ENCODE peak calls at places on chromosomes 4 and X, in nine cellular contexts. V is G401, I is mucosa of descending colon, D is immature natural killer cell, U is BE2C, Y is NCI-H1105, K is RKO, J is hypothalamus, R is gastrocnemius medialis. X is an unnamed sample.

GRCh38 chrX:13074297-13075262 is 30.2 kb upstream of the FAM9C start:
- DNase-seq in V (no peak), I (no peak), D (no peak), U (no peak), Y (no peak), K (no peak), J (no peak), R (no peak), X (no peak)

GRCh38 chr4:55553442-55553841 is 6.7 kb upstream of the CLOCK start:
- DNase-seq in V (peak), I (no peak), D (no peak), U (no peak), Y (no peak), K (no peak), J (no peak), R (peak), X (no peak)

GRCh38 chrX:46642145-46642544 is 68.6 kb downstream of the CHST7 start:
- DNase-seq in V (peak), I (no peak), D (peak), U (no peak), Y (peak), K (peak), J (no peak), R (no peak), X (peak)

GRCh38 chr4:12120968-12121367 is 692.3 kb upstream of the HS3ST1 start:
- DNase-seq in V (no peak), I (no peak), D (no peak), U (no peak), Y (no peak), K (no peak), J (no peak), R (no peak), X (no peak)

GRCh38 chrX:153644356-153645125 is 2.5 kb upstream of the DUSP9 start:
- DNase-seq in V (no peak), I (no peak), D (no peak), U (peak), Y (peak), K (no peak), J (no peak), R (no peak), X (no peak)

GRCh38 chr4:140374130-140374477 is 658 bp downstream of the SCOC start:
- DNase-seq in V (no peak), I (no peak), D (peak), U (no peak), Y (no peak), K (no peak), J (no peak), R (no peak), X (peak)

GRCh38 chrX:8042304-8042703 is 115.1 kb upstream of the PNPLA4 start:
- DNase-seq in V (no peak), I (no peak), D (no peak), U (no peak), Y (no peak), K (peak), J (no peak), R (no peak), X (peak)

GRCh38 chrX:38970845-38971244 is 169.6 kb downstream of the MID1IP1 start:
- DNase-seq in V (no peak), I (no peak), D (no peak), U (no peak), Y (no peak), K (no peak), J (no peak), R (no peak), X (no peak)

GRCh38 chrX:104098151-104098808 is 14.0 kb upstream of the ZCCHC18 start:
- DNase-seq in V (peak), I (no peak), D (peak), U (peak), Y (peak), K (peak), J (peak), R (peak), X (peak)

GRCh38 chr4:82372502-82372873 is 1.3 kb downstream of the HNRNPD start:
- DNase-seq in V (peak), I (no peak), D (peak), U (peak), Y (peak), K (peak), J (peak), R (peak), X (peak)

GRCh38 chr4:40995850-40996249 is 218.5 kb downstream of the APBB2 start:
- DNase-seq in V (no peak), I (no peak), D (no peak), U (no peak), Y (no peak), K (no peak), J (no peak), R (no peak), X (no peak)

GRCh38 chrX:149938427-149939270 is at the start of gene EOLA2:
- DNase-seq in V (peak), I (peak), D (peak), U (peak), Y (peak), K (peak), J (peak), R (peak), X (peak)

GRCh38 chr4:151198748-151199147 is 78.2 kb upstream of the PRSS48 start:
- DNase-seq in V (no peak), I (no peak), D (no peak), U (no peak), Y (no peak), K (no peak), J (peak), R (no peak), X (no peak)

GRCh38 chr4:176539785-176540175 is 220.0 kb downstream of the SPCS3 start:
- DNase-seq in V (no peak), I (no peak), D (no peak), U (no peak), Y (no peak), K (no peak), J (no peak), R (no peak), X (peak)

GRCh38 chrX:63275127-63275526 is 76.0 kb downstream of the SPIN4 start:
- DNase-seq in V (peak), I (no peak), D (peak), U (peak), Y (no peak), K (peak), J (no peak), R (no peak), X (peak)

GRCh38 chrX:37409278-37409677 is 60.1 kb downstream of the PRRG1 start:
- DNase-seq in V (no peak), I (no peak), D (no peak), U (no peak), Y (no peak), K (no peak), J (no peak), R (no peak), X (no peak)

GRCh38 chr4:38757945-38758344 is 24.8 kb downstream of the TLR10 start:
- DNase-seq in V (no peak), I (no peak), D (no peak), U (no peak), Y (no peak), K (no peak), J (no peak), R (no peak), X (peak)

GRCh38 chr4:13544556-13545393 is 467 bp upstream of the NKX3-2 start:
- DNase-seq in V (peak), I (peak), D (no peak), U (peak), Y (peak), K (no peak), J (no peak), R (no peak), X (peak)

GRCh38 chr4:113435893-113436292 is 325.6 kb downstream of the CAMK2D start:
- DNase-seq in V (peak), I (no peak), D (no peak), U (peak), Y (no peak), K (no peak), J (no peak), R (peak), X (peak)

GRCh38 chr4:169079942-169080827 is 70.1 kb upstream of the CBR4 start:
- DNase-seq in V (peak), I (peak), D (peak), U (peak), Y (no peak), K (no peak), J (no peak), R (peak), X (peak)

GRCh38 chrX:44748014-44748413 is 95.8 kb upstream of the DUSP21 start:
- DNase-seq in V (peak), I (no peak), D (no peak), U (no peak), Y (no peak), K (peak), J (no peak), R (no peak), X (peak)

GRCh38 chrX:136597954-136598353 is 50.0 kb upstream of the CD40LG start:
- DNase-seq in V (no peak), I (no peak), D (no peak), U (no peak), Y (no peak), K (no peak), J (no peak), R (no peak), X (no peak)

GRCh38 chrX:9340619-9341304 is 124.1 kb upstream of the TBL1X start:
- DNase-seq in V (peak), I (no peak), D (peak), U (peak), Y (no peak), K (no peak), J (peak), R (no peak), X (no peak)

X was measured in epithelial cell of esophagus.